ENCODE peak calls at places on chromosome 22, in nine cellular contexts. N is AG09319, T is mucosa of descending colon, C is WTC11, Q is MM.1S, D is cardiac muscle cell, B is retinal pigment epithelial cell, L is lower lobe of right lung, J is HFF-Myc. O is an unnamed sample.
A peak's percentile ranks its signal among the peaks of the same experiment; 100 is the strongest.

GRCh38 chr22:47138898-47139789 is 376.7 kb downstream of the TBC1D22A start:
- DNase-seq in N (no peak), L (no peak), C (no peak), B (no peak), T (no peak), D (no peak), J (no peak), Q (no peak), O (no peak)

GRCh38 chr22:34102633-34103032 is 182.4 kb upstream of the LARGE1 start:
- DNase-seq in B (no peak), J (no peak), L (no peak), D (no peak), Q (no peak), C (no peak), T (no peak), N (no peak), O (no peak)

GRCh38 chr22:44931077-44931540 is 78.7 kb downstream of the PHF21B start:
- DNase-seq in N (peak; percentile 12), J (peak; percentile 2), D (peak; percentile 55), B (no peak), Q (no peak), C (no peak), L (no peak), T (no peak), O (no peak)

GRCh38 chr22:28943501-28943879 is 60.1 kb downstream of the ZNRF3 start:
- DNase-seq in B (no peak), D (no peak), T (no peak), N (no peak), Q (no peak), C (no peak), J (no peak), L (peak; percentile 48), O (no peak)

GRCh38 chr22:20203142-20204099 is 52.6 kb upstream of the CCDC188 start:
- DNase-seq in D (no peak), T (no peak), J (peak; percentile 29), B (no peak), C (peak; percentile 61), Q (no peak), N (no peak), L (peak; percentile 64), O (no peak)

GRCh38 chr22:19882446-19883381 is 28.0 kb upstream of the GNB1L start:
- DNase-seq in D (no peak), B (no peak), L (peak; percentile 25), Q (no peak), C (peak; percentile 8), T (no peak), J (no peak), N (no peak), O (no peak)

GRCh38 chr22:35552186-35552842 is 11.7 kb downstream of the RASD2 start:
- DNase-seq in N (no peak), C (peak; percentile 86), J (no peak), D (peak; percentile 43), B (no peak), L (no peak), Q (peak; percentile 94), T (peak; percentile 53), O (peak; percentile 42)

GRCh38 chr22:32123657-32124056 is 35.4 kb downstream of the C22orf42 start:
- DNase-seq in B (no peak), L (no peak), N (no peak), J (no peak), T (no peak), C (peak; percentile 69), Q (no peak), D (no peak), O (no peak)

GRCh38 chr22:47016636-47017035 is 254.2 kb downstream of the TBC1D22A start:
- DNase-seq in L (no peak), N (no peak), J (no peak), T (no peak), Q (no peak), D (no peak), B (no peak), C (no peak), O (no peak)

GRCh38 chr22:45069925-45070324 is 60.1 kb upstream of the PHF21B start:
- DNase-seq in C (no peak), N (no peak), T (no peak), D (no peak), L (no peak), B (no peak), J (no peak), Q (no peak), O (no peak)

GRCh38 chr22:45952553-45952952 is 24.4 kb downstream of the WNT7B start:
- DNase-seq in J (no peak), T (no peak), D (no peak), Q (no peak), C (no peak), N (no peak), B (no peak), L (no peak), O (no peak)

GRCh38 chr22:44577391-44578114 is 79.5 kb upstream of the RTL6 start:
- DNase-seq in T (no peak), N (no peak), J (no peak), C (no peak), Q (no peak), L (peak; percentile 25), B (no peak), D (no peak), O (no peak)

GRCh38 chr22:47084226-47084625 is 321.8 kb downstream of the TBC1D22A start:
- DNase-seq in D (no peak), L (no peak), Q (no peak), N (no peak), T (no peak), C (peak; percentile 55), B (no peak), J (no peak), O (no peak)

GRCh38 chr22:35844886-35845285 is 127.2 kb downstream of the APOL5 start:
- DNase-seq in N (no peak), B (no peak), D (no peak), J (no peak), L (no peak), Q (no peak), T (no peak), C (no peak), O (no peak)

GRCh38 chr22:48263431-48263765 is 1500.9 kb downstream of the TBC1D22A start:
- DNase-seq in C (no peak), N (no peak), J (no peak), L (no peak), Q (no peak), B (no peak), D (no peak), T (no peak), O (no peak)

GRCh38 chr22:44698531-44699421 is 3.2 kb upstream of the PRR5 start:
- DNase-seq in T (peak; percentile 42), D (peak; percentile 93), C (no peak), N (peak; percentile 85), L (no peak), Q (no peak), J (peak; percentile 73), B (peak; percentile 73), O (no peak)

GRCh38 chr22:44225091-44225689 is 44.5 kb downstream of the PARVG start:
- DNase-seq in D (no peak), Q (no peak), T (no peak), L (no peak), J (no peak), N (no peak), C (no peak), B (no peak), O (no peak)

DNA sequence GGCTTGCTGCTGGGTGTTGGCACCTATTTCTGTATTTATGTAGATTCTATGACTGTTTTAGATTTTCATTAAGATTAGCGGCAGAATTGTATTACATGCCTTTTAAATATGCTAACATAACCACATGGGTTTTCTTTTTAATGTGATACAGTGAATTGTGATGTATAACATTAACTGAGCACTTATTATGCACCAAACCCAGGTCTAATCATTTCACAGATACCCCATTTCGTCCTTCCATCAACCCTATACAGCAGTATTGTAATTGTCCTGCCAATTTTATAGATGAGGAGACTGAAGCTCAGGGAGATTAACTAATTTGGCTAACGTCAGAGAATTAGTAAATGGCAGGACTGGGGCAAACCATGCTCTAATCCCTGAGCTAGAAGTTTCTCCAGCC is 38.4 kb downstream of the PACSIN2 start:
- DNase-seq in Q (no peak), C (no peak), J (no peak), L (no peak), D (no peak), T (no peak), B (no peak), N (no peak), O (no peak)
- TF ChIP-seq CTCF in Q (no peak), C (no peak), J (no peak), L (no peak), D (no peak), T (no peak), B (no peak), N (no peak), O (no peak)

GRCh38 chr22:41367680-41368542 is 13.8 kb upstream of the TEF start:
- DNase-seq in J (no peak), Q (no peak), T (peak; percentile 43), C (no peak), N (peak; percentile 16), B (peak; percentile 35), L (peak; percentile 80), D (peak; percentile 62), O (no peak)
- TF ChIP-seq CTCF in J (no peak), Q (no peak), T (no peak), C (no peak), N (no peak), B (no peak), L (no peak), D (no peak), O (no peak)

DNA sequence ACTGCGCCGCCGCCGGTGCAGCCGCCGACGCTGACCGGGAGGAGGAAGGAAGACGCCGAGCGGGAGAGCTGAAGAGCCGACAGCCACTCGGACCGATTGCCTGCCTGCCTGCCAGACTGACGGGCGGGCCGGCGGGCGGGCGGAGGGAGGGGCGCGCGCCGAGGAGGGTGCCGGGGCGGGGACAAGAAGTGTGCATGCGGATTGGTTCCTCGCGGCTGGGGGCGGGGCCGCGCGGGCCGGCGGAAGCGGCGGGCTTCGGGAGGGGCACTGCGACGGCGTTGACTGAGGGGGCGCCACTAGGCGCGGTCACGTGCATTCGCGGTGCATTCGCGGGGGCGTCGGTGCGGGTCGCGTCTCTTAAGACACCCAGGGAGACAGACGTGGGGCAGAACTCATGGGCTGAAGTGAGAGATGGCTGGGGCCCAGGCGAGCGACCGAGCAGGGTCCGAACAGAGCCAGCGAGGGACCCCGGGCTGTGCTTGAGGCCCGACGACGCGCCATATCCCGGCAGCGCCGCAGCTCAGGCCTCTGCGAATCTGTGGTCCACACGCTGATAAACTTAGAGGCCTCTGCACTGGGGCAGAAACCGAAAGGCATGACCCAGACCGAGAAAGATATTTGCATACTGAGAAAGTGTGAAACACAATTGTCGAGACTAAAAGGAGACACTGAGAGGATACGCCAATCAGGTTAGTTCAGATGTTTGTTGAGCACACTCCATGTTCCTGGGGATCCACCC is at the start of gene MAPK1:
- DNase-seq in C (peak; percentile 94), T (peak; percentile 96), J (peak; percentile 56), Q (peak; percentile 96), N (peak; percentile 61), B (peak; percentile 42), L (peak; percentile 94), D (peak; percentile 92), O (peak; percentile 94)
- TF ChIP-seq CTCF in C (no peak), T (no peak), J (no peak), Q (peak; percentile 26), N (no peak), B (no peak), L (peak; percentile 58), D (no peak), O (no peak)

DNA sequence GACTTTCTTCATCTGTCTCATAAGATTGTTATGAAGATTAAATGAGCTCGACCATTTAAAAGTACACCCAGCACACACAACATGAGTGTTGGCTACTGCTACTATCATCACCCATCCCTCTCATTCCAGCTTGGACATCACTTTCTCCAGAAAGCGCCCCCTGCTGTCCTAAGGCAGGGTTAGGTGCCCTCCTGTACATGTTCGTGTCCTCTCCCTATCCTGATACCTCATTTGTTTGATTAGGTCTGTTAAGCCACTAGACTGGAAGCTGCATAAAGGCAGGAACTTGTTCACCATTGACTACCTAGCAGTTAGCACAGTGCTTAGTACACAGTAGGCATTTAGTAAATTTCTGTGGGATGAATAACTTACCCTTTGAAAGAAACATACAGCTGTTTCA is 85.5 kb downstream of the ENTHD1 start:
- DNase-seq in T (peak; percentile 60), L (no peak), Q (no peak), N (no peak), C (peak; percentile 78), B (no peak), D (peak; percentile 44), J (no peak), O (no peak)
- TF ChIP-seq CTCF in T (no peak), L (peak; percentile 31), Q (peak; percentile 46), N (peak; percentile 46), C (peak; percentile 43), B (peak; percentile 51), D (peak; percentile 53), J (peak; percentile 66), O (no peak)

O was measured in activated B cell treated with CpG ODN at 0.5 μM for 24 hours.